ENCODE peak calls at places on chromosomes 11 and 22, in four cellular contexts. B is sigmoid colon, P is AG04450, C is breast epithelium. E is an unnamed sample.

GRCh38 chr11:64582885-64583284 is 8.1 kb upstream of the SLC22A12 start:
- DNase-seq in P (no peak), C (no peak), B (peak; percentile 38), E (no peak)

GRCh38 chr22:49643466-49643865 is 184.2 kb downstream of the BRD1 start:
- DNase-seq in P (no peak), C (no peak), B (no peak), E (no peak)

GRCh38 chr22:24402460-24403192 is 24.8 kb upstream of the ADORA2A start:
- DNase-seq in P (peak; percentile 60), C (peak; percentile 83), B (peak; percentile 89), E (peak; percentile 99)

GRCh38 chr11:128688896-128689546 is 4.9 kb upstream of the FLI1 start:
- DNase-seq in C (no peak), B (no peak), P (no peak), E (no peak)

GRCh38 chr22:43504068-43504467 is 92.3 kb downstream of the MPPED1 start:
- DNase-seq in C (no peak), B (no peak), P (no peak), E (no peak)

GRCh38 chr11:833114-833791 is 501 bp downstream of the CD151 start:
- DNase-seq in P (no peak), B (no peak), C (no peak), E (no peak)

GRCh38 chr11:114478768-114479167 is 39.5 kb downstream of the REXO2 start:
- DNase-seq in P (no peak), B (no peak), C (no peak), E (peak; percentile 37)

GRCh38 chr22:43292633-43293025 is 50.5 kb downstream of the SCUBE1 start:
- DNase-seq in B (no peak), C (no peak), P (no peak), E (no peak)

GRCh38 chr11:97557399-97557798 is 1167.6 kb downstream of the JRKL start:
- DNase-seq in B (no peak), P (no peak), C (no peak), E (no peak)

GRCh38 chr11:117506856-117507425 is 179.3 kb downstream of the CEP164 start:
- DNase-seq in C (no peak), P (no peak), B (no peak), E (no peak)

GRCh38 chr22:19568337-19569311 is 44.4 kb upstream of the CLDN5 start:
- DNase-seq in P (peak; percentile 69), B (no peak), C (no peak), E (no peak)

GRCh38 chr11:61800331-61801281 is 7.9 kb downstream of the FEN1 start:
- DNase-seq in P (no peak), C (no peak), B (no peak), E (no peak)

GRCh38 chr11:3947084-3947483 is 91.6 kb downstream of the STIM1 start:
- DNase-seq in P (no peak), B (peak; percentile 71), C (peak; percentile 47), E (no peak)

GRCh38 chr11:115222218-115222862 is 281.9 kb downstream of the CADM1 start:
- DNase-seq in B (no peak), P (peak; percentile 83), C (no peak), E (no peak)

GRCh38 chr22:49324527-49325491 is 502.9 kb downstream of the BRD1 start:
- DNase-seq in C (peak; percentile 4), P (no peak), B (no peak), E (no peak)

GRCh38 chr11:110087820-110088534 is 5.2 kb upstream of the ZC3H12C start:
- DNase-seq in B (no peak), C (no peak), P (no peak), E (no peak)

GRCh38 chr11:111465400-111465799 is 46.8 kb downstream of the BTG4 start:
- DNase-seq in P (no peak), C (no peak), B (no peak), E (no peak)

GRCh38 chr11:57458410-57459111 is 1.8 kb upstream of the RTN4RL2 start:
- DNase-seq in P (no peak), C (no peak), B (no peak), E (no peak)

GRCh38 chr11:87560352-87560751 is 522.6 kb downstream of the TMEM135 start:
- DNase-seq in C (no peak), B (no peak), P (no peak), E (no peak)

GRCh38 chr11:117950999-117951961 is 22.1 kb upstream of the TMPRSS13 start:
- DNase-seq in C (no peak), P (no peak), B (no peak), E (no peak)

GRCh38 chr11:1843796-1844195 is 5.0 kb downstream of the TNNI2 start:
- DNase-seq in C (no peak), B (no peak), P (no peak), E (no peak)

GRCh38 chr11:125468852-125469251 is 27.2 kb downstream of the FEZ1 start:
- DNase-seq in P (no peak), C (no peak), B (no peak), E (no peak)

GRCh38 chr11:134228625-134229024 is 4.2 kb downstream of the VPS26B start:
- DNase-seq in P (no peak), B (no peak), C (no peak), E (no peak)

GRCh38 chr11:4191031-4191571 is 96.5 kb downstream of the RRM1 start:
- DNase-seq in P (no peak), B (peak; percentile 76), C (peak; percentile 43), E (no peak)

GRCh38 chr11:68200639-68201038 is 12.5 kb downstream of the KMT5B start:
- DNase-seq in P (no peak), B (no peak), C (no peak), E (no peak)

GRCh38 chr11:108882211-108882831 is 217.5 kb downstream of the DDX10 start:
- DNase-seq in P (no peak), C (no peak), B (no peak), E (no peak)

GRCh38 chr22:49848690-49849160 is 4.9 kb upstream of the ZBED4 start:
- DNase-seq in B (no peak), C (no peak), P (no peak), E (no peak)

GRCh38 chr22:44273175-44273574 is 39.6 kb downstream of the SHISAL1 start:
- DNase-seq in B (no peak), P (no peak), C (no peak), E (no peak)

GRCh38 chr11:74646964-74647363 is 54.6 kb downstream of the POLD3 start:
- DNase-seq in P (no peak), C (no peak), B (no peak), E (no peak)

GRCh38 chr11:119696378-119697157 is 32.4 kb downstream of the NECTIN1 start:
- DNase-seq in P (no peak), C (peak; percentile 88), B (no peak), E (peak; percentile 28)

GRCh38 chr11:44927174-44927661 is 23.5 kb downstream of the TP53I11 start:
- DNase-seq in P (peak; percentile 39), B (peak; percentile 80), C (peak; percentile 35), E (no peak)

DNA sequence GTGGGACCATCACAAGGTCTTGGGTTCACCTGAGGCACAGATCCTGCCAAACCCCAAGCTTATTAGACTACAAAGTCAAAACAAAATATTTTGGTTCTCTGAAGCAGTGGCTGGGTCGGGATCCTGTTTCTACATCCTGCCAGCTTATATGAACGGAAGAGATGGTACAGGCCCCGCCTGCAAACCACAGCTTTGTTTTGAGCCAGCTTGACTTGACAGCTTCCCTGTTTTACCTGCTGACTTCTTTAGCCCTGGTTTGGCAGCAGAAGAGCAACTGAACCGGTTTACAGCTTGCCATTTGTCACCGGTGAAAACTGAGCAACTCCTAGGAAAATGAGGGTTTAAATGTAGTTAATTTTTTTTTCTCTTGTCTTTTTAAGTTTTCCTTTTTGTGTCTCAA is 11.4 kb downstream of the PACS1 start:
- DNase-seq in B (peak; percentile 73), C (peak; percentile 91), P (no peak), E (peak; percentile 92)
- H3K4me3 ChIP-seq in B (no peak overlapping the region), C (no peak overlapping the region), P (no peak overlapping the region), E (peak overlapping the region; percentile 8)

GRCh38 chr11:66068154-66068821 is 1.8 kb upstream of the PACS1 start:
- DNase-seq in P (peak; percentile 36), B (peak; percentile 80), C (peak; percentile 51), E (no peak)

GRCh38 chr11:66070604-66071325 is 693 bp downstream of the PACS1 start:
- DNase-seq in P (no peak), C (peak; percentile 52), B (peak; percentile 84), E (no peak)

GRCh38 chr11:66068923-66069714 is 953 bp upstream of the PACS1 start:
- DNase-seq in B (no peak), P (no peak), C (peak; percentile 51), E (no peak)

GRCh38 chr11:66071326-66071870 is 1.3 kb downstream of the PACS1 start:
- DNase-seq in P (no peak), B (no peak), C (no peak), E (no peak)

DNA sequence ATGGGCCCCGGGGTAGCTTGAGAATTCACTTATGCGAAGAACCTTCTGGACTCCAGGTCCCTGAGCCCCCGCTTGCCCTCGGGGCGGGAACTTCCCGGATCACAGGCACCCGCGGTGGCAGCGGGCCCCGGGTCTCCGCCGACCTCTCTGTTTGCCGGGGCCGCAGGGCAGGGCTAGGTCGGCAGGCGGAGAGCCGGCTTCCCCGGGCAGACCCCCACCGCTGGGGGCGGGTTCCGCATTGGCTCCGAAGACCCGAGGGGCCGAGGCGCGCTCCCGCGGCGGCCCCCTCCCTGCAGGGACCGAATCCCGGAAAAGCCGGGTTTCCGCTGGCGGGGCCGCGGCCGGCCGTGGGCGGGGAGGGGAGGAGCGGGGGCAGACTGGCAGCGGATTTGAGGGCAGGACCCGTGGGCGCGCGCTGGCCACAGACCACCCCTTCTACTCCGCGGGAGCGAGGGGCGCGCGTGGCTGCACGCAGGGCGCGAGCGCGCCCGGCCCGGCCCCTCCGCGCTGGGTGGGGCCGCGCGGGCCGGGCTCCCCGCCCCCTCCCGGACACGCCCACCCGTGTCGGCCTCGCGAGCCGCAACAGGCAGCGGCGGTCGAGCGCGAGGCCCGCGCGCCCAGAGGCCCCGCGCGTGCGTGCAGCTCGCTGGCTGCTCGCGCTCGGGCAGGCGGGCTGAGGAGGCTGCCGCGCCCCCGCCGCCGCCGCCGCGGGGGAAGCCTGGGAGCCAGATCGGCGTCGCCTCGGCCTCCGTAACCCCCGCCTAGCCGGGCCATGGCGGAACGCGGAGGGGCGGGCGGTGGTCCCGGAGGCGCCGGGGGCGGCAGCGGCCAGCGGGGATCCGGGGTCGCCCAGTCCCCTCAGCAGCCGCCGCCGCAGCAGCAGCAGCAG is at the start of gene PACS1:
- DNase-seq in P (peak; percentile 56), B (peak; percentile 85), C (peak; percentile 52), E (no peak)
- TF ChIP-seq CTCF in P (no peak), B (no peak), C (peak; percentile 23), E (no peak)

DNA sequence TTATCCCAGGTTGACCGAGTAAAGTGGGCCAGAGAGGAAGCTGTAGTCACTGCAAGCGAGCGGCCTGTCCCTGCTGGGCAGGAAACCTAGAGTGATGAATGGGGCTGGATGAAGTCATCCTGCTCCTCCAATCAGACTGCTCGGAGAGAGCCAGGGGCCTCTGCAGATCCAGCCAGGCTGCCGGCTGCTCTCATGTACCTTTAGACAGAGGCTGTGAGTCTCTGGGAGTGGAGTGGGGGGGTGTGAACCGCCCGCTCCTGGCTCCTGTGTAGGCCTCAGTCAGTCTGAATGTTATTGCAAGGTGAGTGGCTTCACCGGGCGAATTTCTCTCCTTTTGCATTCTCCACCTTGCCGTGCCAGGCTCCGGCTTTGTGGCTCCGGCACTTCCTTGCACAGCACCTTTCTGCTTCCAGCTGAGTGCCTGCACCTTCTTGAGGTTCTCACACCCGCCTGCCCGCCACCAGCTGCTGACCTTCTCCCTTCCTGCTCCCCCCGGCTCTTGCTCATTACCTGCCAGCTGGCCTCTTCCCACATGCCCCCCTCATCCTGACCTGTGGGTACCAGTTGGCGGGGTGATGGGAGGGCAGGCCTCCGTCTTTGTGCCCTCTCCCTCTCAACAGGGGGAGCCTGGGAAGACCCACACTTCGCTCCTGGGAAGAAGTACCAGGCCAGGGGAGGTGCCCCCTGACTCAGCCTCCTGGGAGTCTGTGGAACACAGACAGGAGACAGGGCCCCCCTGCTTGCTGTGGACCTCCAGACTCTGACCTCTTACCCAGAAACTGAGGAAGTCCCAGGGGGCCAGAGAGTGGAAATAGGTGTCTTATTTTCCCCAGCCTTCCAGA is 79.9 kb downstream of the GRAMD1B start:
- DNase-seq in B (no peak), C (no peak), P (peak; percentile 49), E (no peak)
- H3K4me3 ChIP-seq in B (no peak overlapping the region), C (no peak overlapping the region), P (peak overlapping the region; percentile 20), E (no peak overlapping the region)

GRCh38 chr11:67118801-67119576 is at the start of gene KDM2A:
- DNase-seq in P (peak; percentile 98), B (peak; percentile 100), C (peak; percentile 99), E (peak; percentile 94)
- TF ChIP-seq CTCF in P (no peak), B (no peak), C (no peak), E (peak; percentile 50)

E was measured in LNCaP clone FGC.